ENCODE peak calls at places on chromosome 10, in ten cellular contexts. One of them, this sample, is unnamed.
A peak's percentile ranks its signal among the peaks of the same experiment; 100 is the strongest.

GRCh38 chr10:132111871-132112341 is 46.2 kb downstream of the JAKMIP3 start:
- DNase-seq in ELR: no peak
- DNase-seq in EH: no peak
- DNase-seq in lung microvascular endothelial cell: no peak
- DNase-seq in left ventricle myocardium inferior: peak; percentile 11
- DNase-seq in NCI-H2029 treated with DMSO at 0.1 percent for 48 hours: no peak
- DNase-seq in globus pallidus: no peak
- DNase-seq in transverse colon: no peak
- DNase-seq in T-helper 9 cell: no peak
- DNase-seq in endodermal cell: no peak
- DNase-seq in this sample: no peak

GRCh38 chr10:4127518-4128315 is 342.7 kb upstream of the KLF6 start:
- DNase-seq in globus pallidus: peak; percentile 11
- DNase-seq in T-helper 9 cell: no peak
- DNase-seq in ELR: no peak
- DNase-seq in left ventricle myocardium inferior: no peak
- DNase-seq in EH: no peak
- DNase-seq in lung microvascular endothelial cell: peak; percentile 86
- DNase-seq in endodermal cell: no peak
- DNase-seq in NCI-H2029 treated with DMSO at 0.1 percent for 48 hours: no peak
- DNase-seq in transverse colon: peak; percentile 60
- DNase-seq in this sample: no peak

GRCh38 chr10:11875499-11876281 is 52.5 kb downstream of the PROSER2 start:
- DNase-seq in left ventricle myocardium inferior: peak; percentile 77
- DNase-seq in globus pallidus: no peak
- DNase-seq in EH: peak; percentile 95
- DNase-seq in ELR: peak; percentile 97
- DNase-seq in T-helper 9 cell: no peak
- DNase-seq in NCI-H2029 treated with DMSO at 0.1 percent for 48 hours: no peak
- DNase-seq in lung microvascular endothelial cell: peak; percentile 69
- DNase-seq in endodermal cell: no peak
- DNase-seq in transverse colon: peak; percentile 89
- DNase-seq in this sample: peak; percentile 100

GRCh38 chr10:25933653-25934608 is at the start of gene MYO3A:
- DNase-seq in globus pallidus: no peak
- DNase-seq in transverse colon: no peak
- DNase-seq in T-helper 9 cell: no peak
- DNase-seq in EH: no peak
- DNase-seq in lung microvascular endothelial cell: no peak
- DNase-seq in left ventricle myocardium inferior: no peak
- DNase-seq in NCI-H2029 treated with DMSO at 0.1 percent for 48 hours: peak; percentile 0
- DNase-seq in endodermal cell: peak; percentile 90
- DNase-seq in ELR: no peak
- DNase-seq in this sample: no peak

GRCh38 chr10:67812007-67812406 is 26.0 kb downstream of the DNAJC12 start:
- DNase-seq in NCI-H2029 treated with DMSO at 0.1 percent for 48 hours: no peak
- DNase-seq in left ventricle myocardium inferior: no peak
- DNase-seq in lung microvascular endothelial cell: no peak
- DNase-seq in T-helper 9 cell: no peak
- DNase-seq in EH: no peak
- DNase-seq in globus pallidus: no peak
- DNase-seq in endodermal cell: no peak
- DNase-seq in transverse colon: peak; percentile 41
- DNase-seq in ELR: no peak
- DNase-seq in this sample: peak; percentile 27

GRCh38 chr10:78932084-78932386 is 136.7 kb upstream of the ZMIZ1 start:
- DNase-seq in EH: no peak
- DNase-seq in lung microvascular endothelial cell: no peak
- DNase-seq in NCI-H2029 treated with DMSO at 0.1 percent for 48 hours: no peak
- DNase-seq in globus pallidus: no peak
- DNase-seq in endodermal cell: no peak
- DNase-seq in transverse colon: no peak
- DNase-seq in ELR: no peak
- DNase-seq in left ventricle myocardium inferior: no peak
- DNase-seq in T-helper 9 cell: no peak
- DNase-seq in this sample: no peak

GRCh38 chr10:108877130-108877529 is 1046.2 kb downstream of the XPNPEP1 start:
- DNase-seq in ELR: peak; percentile 45
- DNase-seq in endodermal cell: no peak
- DNase-seq in NCI-H2029 treated with DMSO at 0.1 percent for 48 hours: no peak
- DNase-seq in left ventricle myocardium inferior: no peak
- DNase-seq in globus pallidus: no peak
- DNase-seq in T-helper 9 cell: no peak
- DNase-seq in EH: peak; percentile 42
- DNase-seq in lung microvascular endothelial cell: no peak
- DNase-seq in transverse colon: no peak
- DNase-seq in this sample: no peak

GRCh38 chr10:75487087-75487784 is 55.8 kb downstream of the LRMDA start:
- DNase-seq in globus pallidus: no peak
- DNase-seq in lung microvascular endothelial cell: no peak
- DNase-seq in left ventricle myocardium inferior: no peak
- DNase-seq in ELR: no peak
- DNase-seq in transverse colon: no peak
- DNase-seq in EH: no peak
- DNase-seq in endodermal cell: no peak
- DNase-seq in NCI-H2029 treated with DMSO at 0.1 percent for 48 hours: no peak
- DNase-seq in T-helper 9 cell: no peak
- DNase-seq in this sample: no peak

GRCh38 chr10:116138897-116139296 is 134.1 kb downstream of the GFRA1 start:
- DNase-seq in globus pallidus: no peak
- DNase-seq in EH: no peak
- DNase-seq in left ventricle myocardium inferior: no peak
- DNase-seq in T-helper 9 cell: no peak
- DNase-seq in lung microvascular endothelial cell: no peak
- DNase-seq in NCI-H2029 treated with DMSO at 0.1 percent for 48 hours: no peak
- DNase-seq in ELR: no peak
- DNase-seq in endodermal cell: no peak
- DNase-seq in transverse colon: no peak
- DNase-seq in this sample: no peak

GRCh38 chr10:69475433-69475830 is 24.2 kb downstream of the TSPAN15 start:
- DNase-seq in left ventricle myocardium inferior: no peak
- DNase-seq in NCI-H2029 treated with DMSO at 0.1 percent for 48 hours: no peak
- DNase-seq in endodermal cell: no peak
- DNase-seq in T-helper 9 cell: no peak
- DNase-seq in transverse colon: no peak
- DNase-seq in lung microvascular endothelial cell: no peak
- DNase-seq in ELR: no peak
- DNase-seq in globus pallidus: no peak
- DNase-seq in EH: peak; percentile 66
- DNase-seq in this sample: peak; percentile 46

GRCh38 chr10:129440247-129440646 is 26.8 kb upstream of the MGMT start:
- DNase-seq in NCI-H2029 treated with DMSO at 0.1 percent for 48 hours: peak; percentile 52
- DNase-seq in ELR: no peak
- DNase-seq in globus pallidus: no peak
- DNase-seq in transverse colon: no peak
- DNase-seq in left ventricle myocardium inferior: no peak
- DNase-seq in T-helper 9 cell: no peak
- DNase-seq in lung microvascular endothelial cell: no peak
- DNase-seq in EH: no peak
- DNase-seq in endodermal cell: no peak
- DNase-seq in this sample: no peak

GRCh38 chr10:113099431-113100298 is 149.6 kb downstream of the TCF7L2 start:
- DNase-seq in endodermal cell: peak; percentile 61
- DNase-seq in transverse colon: no peak
- DNase-seq in T-helper 9 cell: no peak
- DNase-seq in NCI-H2029 treated with DMSO at 0.1 percent for 48 hours: peak; percentile 38
- DNase-seq in ELR: no peak
- DNase-seq in EH: peak; percentile 20
- DNase-seq in left ventricle myocardium inferior: no peak
- DNase-seq in globus pallidus: no peak
- DNase-seq in lung microvascular endothelial cell: peak; percentile 62
- DNase-seq in this sample: no peak

GRCh38 chr10:67665491-67665890 is 30.5 kb downstream of the CTNNA3 start:
- DNase-seq in globus pallidus: peak; percentile 97
- DNase-seq in endodermal cell: peak; percentile 50
- DNase-seq in ELR: no peak
- DNase-seq in transverse colon: no peak
- DNase-seq in left ventricle myocardium inferior: no peak
- DNase-seq in T-helper 9 cell: no peak
- DNase-seq in NCI-H2029 treated with DMSO at 0.1 percent for 48 hours: no peak
- DNase-seq in EH: no peak
- DNase-seq in lung microvascular endothelial cell: no peak
- DNase-seq in this sample: no peak

GRCh38 chr10:9222917-9223316 is 1168.4 kb downstream of the GATA3 start:
- DNase-seq in transverse colon: no peak
- DNase-seq in endodermal cell: no peak
- DNase-seq in lung microvascular endothelial cell: no peak
- DNase-seq in EH: peak; percentile 70
- DNase-seq in NCI-H2029 treated with DMSO at 0.1 percent for 48 hours: no peak
- DNase-seq in left ventricle myocardium inferior: no peak
- DNase-seq in globus pallidus: no peak
- DNase-seq in T-helper 9 cell: no peak
- DNase-seq in ELR: no peak
- DNase-seq in this sample: no peak

GRCh38 chr10:126302831-126303230 is 85.4 kb downstream of the ADAM12 start:
- DNase-seq in EH: peak; percentile 47
- DNase-seq in lung microvascular endothelial cell: no peak
- DNase-seq in ELR: peak; percentile 17
- DNase-seq in left ventricle myocardium inferior: no peak
- DNase-seq in T-helper 9 cell: no peak
- DNase-seq in NCI-H2029 treated with DMSO at 0.1 percent for 48 hours: no peak
- DNase-seq in endodermal cell: no peak
- DNase-seq in globus pallidus: peak; percentile 54
- DNase-seq in transverse colon: no peak
- DNase-seq in this sample: no peak

GRCh38 chr10:61832866-61833481 is 68.5 kb upstream of the ARID5B start:
- DNase-seq in endodermal cell: no peak
- DNase-seq in NCI-H2029 treated with DMSO at 0.1 percent for 48 hours: no peak
- DNase-seq in left ventricle myocardium inferior: no peak
- DNase-seq in lung microvascular endothelial cell: no peak
- DNase-seq in EH: peak; percentile 74
- DNase-seq in ELR: no peak
- DNase-seq in globus pallidus: no peak
- DNase-seq in transverse colon: no peak
- DNase-seq in T-helper 9 cell: no peak
- DNase-seq in this sample: no peak

GRCh38 chr10:110426294-110427153 is 71.2 kb upstream of the DUSP5 start:
- DNase-seq in ELR: peak; percentile 37
- DNase-seq in NCI-H2029 treated with DMSO at 0.1 percent for 48 hours: no peak
- DNase-seq in transverse colon: no peak
- DNase-seq in endodermal cell: no peak
- DNase-seq in T-helper 9 cell: no peak
- DNase-seq in lung microvascular endothelial cell: peak; percentile 59
- DNase-seq in EH: peak; percentile 98
- DNase-seq in globus pallidus: no peak
- DNase-seq in left ventricle myocardium inferior: no peak
- DNase-seq in this sample: peak; percentile 92

GRCh38 chr10:68446179-68446578 is 25.6 kb downstream of the DNA2 start:
- DNase-seq in left ventricle myocardium inferior: no peak
- DNase-seq in endodermal cell: no peak
- DNase-seq in NCI-H2029 treated with DMSO at 0.1 percent for 48 hours: no peak
- DNase-seq in transverse colon: no peak
- DNase-seq in EH: no peak
- DNase-seq in T-helper 9 cell: no peak
- DNase-seq in ELR: no peak
- DNase-seq in globus pallidus: no peak
- DNase-seq in lung microvascular endothelial cell: no peak
- DNase-seq in this sample: no peak

GRCh38 chr10:59019603-59020002 is 156.8 kb upstream of the PHYHIPL start:
- DNase-seq in ELR: no peak
- DNase-seq in T-helper 9 cell: no peak
- DNase-seq in NCI-H2029 treated with DMSO at 0.1 percent for 48 hours: no peak
- DNase-seq in EH: no peak
- DNase-seq in endodermal cell: no peak
- DNase-seq in left ventricle myocardium inferior: no peak
- DNase-seq in lung microvascular endothelial cell: no peak
- DNase-seq in transverse colon: no peak
- DNase-seq in globus pallidus: no peak
- DNase-seq in this sample: no peak

GRCh38 chr10:42979181-42979580 is 97.7 kb upstream of the RET start:
- DNase-seq in transverse colon: no peak
- DNase-seq in T-helper 9 cell: no peak
- DNase-seq in ELR: no peak
- DNase-seq in left ventricle myocardium inferior: no peak
- DNase-seq in lung microvascular endothelial cell: no peak
- DNase-seq in EH: no peak
- DNase-seq in endodermal cell: peak; percentile 43
- DNase-seq in NCI-H2029 treated with DMSO at 0.1 percent for 48 hours: no peak
- DNase-seq in globus pallidus: no peak
- DNase-seq in this sample: peak; percentile 81

GRCh38 chr10:126570631-126571170 is 99.8 kb downstream of the C10orf90 start:
- DNase-seq in T-helper 9 cell: no peak
- DNase-seq in globus pallidus: no peak
- DNase-seq in EH: peak; percentile 57
- DNase-seq in endodermal cell: no peak
- DNase-seq in lung microvascular endothelial cell: no peak
- DNase-seq in NCI-H2029 treated with DMSO at 0.1 percent for 48 hours: no peak
- DNase-seq in left ventricle myocardium inferior: no peak
- DNase-seq in transverse colon: no peak
- DNase-seq in ELR: peak; percentile 14
- DNase-seq in this sample: peak; percentile 89

GRCh38 chr10:79056736-79057391 is 11.9 kb upstream of the ZMIZ1 start:
- DNase-seq in globus pallidus: no peak
- DNase-seq in transverse colon: no peak
- DNase-seq in left ventricle myocardium inferior: peak; percentile 13
- DNase-seq in T-helper 9 cell: no peak
- DNase-seq in lung microvascular endothelial cell: no peak
- DNase-seq in NCI-H2029 treated with DMSO at 0.1 percent for 48 hours: no peak
- DNase-seq in EH: no peak
- DNase-seq in ELR: no peak
- DNase-seq in endodermal cell: peak; percentile 76
- DNase-seq in this sample: peak; percentile 22

GRCh38 chr10:133104972-133105495 is 17.3 kb downstream of the ADGRA1 start:
- DNase-seq in globus pallidus: no peak
- DNase-seq in T-helper 9 cell: no peak
- DNase-seq in NCI-H2029 treated with DMSO at 0.1 percent for 48 hours: no peak
- DNase-seq in endodermal cell: no peak
- DNase-seq in left ventricle myocardium inferior: no peak
- DNase-seq in lung microvascular endothelial cell: no peak
- DNase-seq in transverse colon: no peak
- DNase-seq in ELR: no peak
- DNase-seq in EH: no peak
- DNase-seq in this sample: no peak

GRCh38 chr10:105148921-105149320 is 507.8 kb downstream of the SORCS3 start:
- DNase-seq in NCI-H2029 treated with DMSO at 0.1 percent for 48 hours: no peak
- DNase-seq in endodermal cell: no peak
- DNase-seq in globus pallidus: no peak
- DNase-seq in transverse colon: no peak
- DNase-seq in lung microvascular endothelial cell: no peak
- DNase-seq in ELR: no peak
- DNase-seq in T-helper 9 cell: no peak
- DNase-seq in EH: no peak
- DNase-seq in left ventricle myocardium inferior: no peak
- DNase-seq in this sample: no peak

GRCh38 chr10:12390733-12391132 is 41.4 kb downstream of the CAMK1D start:
- DNase-seq in globus pallidus: no peak
- DNase-seq in endodermal cell: no peak
- DNase-seq in left ventricle myocardium inferior: peak; percentile 23
- DNase-seq in T-helper 9 cell: no peak
- DNase-seq in EH: no peak
- DNase-seq in transverse colon: no peak
- DNase-seq in ELR: no peak
- DNase-seq in NCI-H2029 treated with DMSO at 0.1 percent for 48 hours: no peak
- DNase-seq in lung microvascular endothelial cell: no peak
- DNase-seq in this sample: no peak

GRCh38 chr10:33174674-33175073 is 159.8 kb downstream of the NRP1 start:
- DNase-seq in T-helper 9 cell: no peak
- DNase-seq in left ventricle myocardium inferior: no peak
- DNase-seq in lung microvascular endothelial cell: peak; percentile 20
- DNase-seq in endodermal cell: peak; percentile 13
- DNase-seq in NCI-H2029 treated with DMSO at 0.1 percent for 48 hours: no peak
- DNase-seq in ELR: peak; percentile 45
- DNase-seq in transverse colon: no peak
- DNase-seq in globus pallidus: no peak
- DNase-seq in EH: peak; percentile 45
- DNase-seq in this sample: no peak

GRCh38 chr10:113522460-113522859 is 30.4 kb upstream of the HABP2 start:
- DNase-seq in EH: no peak
- DNase-seq in transverse colon: no peak
- DNase-seq in left ventricle myocardium inferior: no peak
- DNase-seq in endodermal cell: no peak
- DNase-seq in lung microvascular endothelial cell: no peak
- DNase-seq in ELR: peak; percentile 8
- DNase-seq in T-helper 9 cell: no peak
- DNase-seq in NCI-H2029 treated with DMSO at 0.1 percent for 48 hours: no peak
- DNase-seq in globus pallidus: no peak
- DNase-seq in this sample: no peak

GRCh38 chr10:21172774-21173432 is 275.8 kb upstream of the NEBL start:
- DNase-seq in T-helper 9 cell: no peak
- DNase-seq in EH: no peak
- DNase-seq in endodermal cell: peak; percentile 71
- DNase-seq in ELR: no peak
- DNase-seq in transverse colon: peak; percentile 17
- DNase-seq in NCI-H2029 treated with DMSO at 0.1 percent for 48 hours: no peak
- DNase-seq in left ventricle myocardium inferior: no peak
- DNase-seq in globus pallidus: no peak
- DNase-seq in lung microvascular endothelial cell: peak; percentile 49
- DNase-seq in this sample: no peak

This sample was measured in osteoblast.